ENCODE peak calls at places on chromosomes 12 and 14, in nine cellular contexts. D is stimulated activated CD4-positive, alpha-beta T cell treated with anti-CD3 and anti-CD28 coated beads, Interleukin-12 subunit alpha, Interleukin-12 subunit beta, amount 100 ng/mL, for 48 hours; P is neural crest cell; T is endothelial cell; F is stimulated activated CD8-positive, alpha-beta memory T cell treated with anti-CD3 and anti-CD28 coated beads, Interleukin-12 subunit alpha, Interleukin-12 subunit beta, amount 100 ng/mL, for 4 hours; C is AG20443; X is NCI-H1417; B is RWPE2; O is HT-29. U is an unnamed sample.

GRCh38 chr14:34971381-34971780 is 11.4 kb upstream of the SRP54 start:
- DNase-seq in D (no peak), P (no peak), T (no peak), F (no peak), C (peak), X (no peak), B (no peak), O (no peak), U (no peak)

GRCh38 chr14:93976477-93977057 is at the start of gene ASB2:
- DNase-seq in D (no peak), P (no peak), T (no peak), F (no peak), C (no peak), X (no peak), B (no peak), O (no peak), U (no peak)

GRCh38 chr12:24360907-24361306 is 411.4 kb upstream of the SOX5 start:
- DNase-seq in D (no peak), P (no peak), T (no peak), F (no peak), C (no peak), X (peak), B (no peak), O (no peak), U (no peak)

GRCh38 chr14:84409435-84409834 is 1120.5 kb upstream of the FLRT2 start:
- DNase-seq in D (no peak), P (no peak), T (no peak), F (no peak), C (no peak), X (no peak), B (no peak), O (no peak), U (no peak)

GRCh38 chr12:100138048-100138907 is 4.4 kb downstream of the BLTP3B start:
- DNase-seq in D (no peak), P (no peak), T (no peak), F (no peak), C (no peak), X (peak), B (no peak), O (peak), U (no peak)

GRCh38 chr12:103705927-103706326 is 118.9 kb downstream of the STAB2 start:
- DNase-seq in D (no peak), P (no peak), T (peak), F (no peak), C (no peak), X (no peak), B (no peak), O (peak), U (no peak)

GRCh38 chr14:76434220-76434619 is 58.3 kb downstream of the ESRRB start:
- DNase-seq in D (no peak), P (no peak), T (no peak), F (no peak), C (no peak), X (no peak), B (no peak), O (no peak), U (no peak)

GRCh38 chr12:99983721-99984258 is 946 bp downstream of the ANKS1B start:
- DNase-seq in D (no peak), P (no peak), T (peak), F (no peak), C (no peak), X (peak), B (no peak), O (no peak), U (no peak)

GRCh38 chr12:19759229-19759628 is 319.9 kb downstream of the AEBP2 start:
- DNase-seq in D (no peak), P (no peak), T (no peak), F (no peak), C (peak), X (no peak), B (no peak), O (no peak), U (no peak)

GRCh38 chr12:49304161-49304560 is 9.2 kb downstream of the PRPH start:
- DNase-seq in D (no peak), P (no peak), T (no peak), F (no peak), C (peak), X (no peak), B (no peak), O (no peak), U (no peak)

GRCh38 chr12:56728139-56728861 is 3.2 kb upstream of the NACA start:
- DNase-seq in D (no peak), P (no peak), T (no peak), F (no peak), C (no peak), X (no peak), B (no peak), O (no peak), U (no peak)

GRCh38 chr12:116164263-116164817 is 113.2 kb downstream of the MED13L start:
- DNase-seq in D (no peak), P (no peak), T (no peak), F (no peak), C (no peak), X (peak), B (no peak), O (no peak), U (no peak)

GRCh38 chr12:31820832-31821231 is 92.0 kb upstream of the AMN1 start:
- DNase-seq in D (no peak), P (no peak), T (no peak), F (no peak), C (no peak), X (no peak), B (no peak), O (no peak), U (no peak)

GRCh38 chr14:103688906-103689902 is 26.0 kb downstream of the XRCC3 start:
- DNase-seq in D (no peak), P (no peak), T (no peak), F (no peak), C (peak), X (no peak), B (no peak), O (no peak), U (no peak)

GRCh38 chr12:112868459-112869041 is 38.2 kb upstream of the OAS1 start:
- DNase-seq in D (no peak), P (no peak), T (no peak), F (no peak), C (no peak), X (no peak), B (no peak), O (peak), U (no peak)

GRCh38 chr12:31682136-31682962 is 22.9 kb downstream of the ETFBKMT start:
- DNase-seq in D (peak), P (peak), T (peak), F (peak), C (peak), X (peak), B (no peak), O (peak), U (peak)

GRCh38 chr14:54660712-54661111 is 93.8 kb downstream of the SAMD4A start:
- DNase-seq in D (no peak), P (no peak), T (no peak), F (no peak), C (no peak), X (no peak), B (no peak), O (no peak), U (no peak)

GRCh38 chr14:78595797-78596196 is 425.6 kb downstream of the NRXN3 start:
- DNase-seq in D (no peak), P (peak), T (peak), F (no peak), C (no peak), X (peak), B (no peak), O (no peak), U (no peak)

U was measured in activated naive CD4-positive, alpha-beta T cell treated with anti-CD3 and anti-CD28 coated beads, Interleukin-2, amount 50 U/mL, for 72 hours.